ENCODE peak calls at places on chromosomes 5 and 9, in four cellular contexts. Z is HepG2, O is WTC11, C is K562. U is an unnamed sample.

GRCh38 chr5:120160120-120160895 is 303.8 kb upstream of the PRR16 start:
- DNase-seq in O (no peak), C (no peak), Z (no peak), U (no peak)

GRCh38 chr9:87640385-87640795 is 85.5 kb upstream of the CTSL start:
- DNase-seq in Z (no peak), O (no peak), C (no peak), U (peak)

GRCh38 chr9:87494970-87495471 is 2.6 kb upstream of the DAPK1 start:
- DNase-seq in Z (no peak), O (no peak), C (peak), U (no peak)

GRCh38 chr5:35919191-35919590 is 19.2 kb downstream of the CAPSL start:
- DNase-seq in Z (no peak), O (no peak), C (no peak), U (no peak)

GRCh38 chr5:58924306-58924705 is 341.4 kb downstream of the RAB3C start:
- DNase-seq in O (no peak), C (no peak), Z (no peak), U (no peak)

GRCh38 chr5:52684056-52684455 is 103.7 kb upstream of the ITGA1 start:
- DNase-seq in O (no peak), C (no peak), Z (no peak), U (no peak)

GRCh38 chr5:135322271-135322670 is 76.8 kb downstream of the MACROH2A1 start:
- DNase-seq in O (no peak), C (no peak), Z (no peak), U (no peak)

GRCh38 chr9:94140418-94140780 is 56.1 kb downstream of the PTPDC1 start:
- DNase-seq in C (no peak), Z (no peak), O (no peak), U (no peak)

GRCh38 chr9:82133973-82134372 is 145.4 kb downstream of the SPATA31D1 start:
- DNase-seq in O (no peak), C (no peak), Z (no peak), U (no peak)

GRCh38 chr5:150461231-150461630 is 11.7 kb upstream of the RPS14 start:
- DNase-seq in C (peak), O (peak), Z (no peak), U (no peak)

GRCh38 chr5:81428446-81428845 is 34.5 kb upstream of the ACOT12 start:
- DNase-seq in O (no peak), C (no peak), Z (no peak), U (no peak)

GRCh38 chr5:175394601-175395000 is 49.4 kb downstream of the DRD1 start:
- DNase-seq in C (no peak), O (no peak), Z (no peak), U (no peak)

GRCh38 chr9:134317431-134318414 is 8.5 kb upstream of the RXRA start:
- DNase-seq in O (no peak), Z (no peak), C (no peak), U (no peak)

GRCh38 chr5:55344392-55344992 is 36.7 kb downstream of the MTREX start:
- DNase-seq in Z (peak), C (peak), O (peak), U (peak)

GRCh38 chr9:91424403-91425176 is 958 bp upstream of the NFIL3 start:
- DNase-seq in C (peak), Z (peak), O (peak), U (peak)

DNA sequence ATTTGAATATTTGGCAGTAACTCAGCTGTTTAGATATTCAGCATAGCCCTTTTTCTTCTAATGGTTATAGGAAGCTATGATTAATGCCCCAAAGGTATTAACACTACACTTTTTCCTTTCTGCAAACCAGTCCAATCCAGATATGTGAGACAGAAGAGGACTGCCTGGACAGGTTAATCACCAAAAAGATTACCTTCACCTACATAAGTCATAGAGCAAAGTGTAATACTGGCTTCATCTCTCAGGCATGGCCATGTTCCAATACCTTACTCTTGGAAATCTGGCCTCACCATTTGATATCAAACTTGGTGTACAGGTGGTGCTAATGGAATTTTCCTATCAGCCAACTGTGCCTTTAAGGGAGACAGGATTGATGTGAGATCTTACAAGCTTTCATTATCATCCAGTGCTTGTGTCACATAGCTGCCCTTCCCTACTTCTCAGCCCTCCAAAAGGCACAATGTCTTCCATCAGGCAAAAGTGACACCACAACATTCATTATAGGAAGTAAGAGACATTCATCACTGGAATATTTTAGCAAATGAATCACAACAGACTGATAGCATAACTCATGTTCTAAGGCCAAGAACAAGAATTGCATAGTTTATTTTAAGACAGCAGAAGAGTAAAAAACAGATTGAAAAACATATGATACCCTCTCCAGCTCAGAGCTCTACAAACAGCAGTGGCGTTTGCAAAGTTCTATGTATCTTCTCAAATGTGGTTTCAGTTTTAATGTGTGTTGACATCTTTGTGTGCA is 91.2 kb upstream of the PAM start:
- DNase-seq in O (no peak), C (no peak), Z (no peak), U (no peak)
- TF ChIP-seq FOXJ3 in O (no peak), C (no peak), Z (no peak), U (no peak)

GRCh38 chr9:123102380-123103113 is 69.1 kb downstream of the GPR21 start:
- DNase-seq in O (no peak), C (no peak), Z (no peak), U (no peak)
- TF ChIP-seq USF2 in O (no peak), C (no peak), Z (no peak), U (no peak)

GRCh38 chr9:131856105-131856504 is 116.2 kb upstream of the RAPGEF1 start:
- DNase-seq in C (peak), Z (peak), O (peak), U (no peak)
- TF ChIP-seq FOXJ3 in C (no peak), Z (no peak), O (no peak), U (no peak)

GRCh38 chr9:114275246-114275994 is 47.5 kb upstream of the ORM1 start:
- DNase-seq in O (peak), Z (no peak), C (no peak), U (no peak)
- TF ChIP-seq USF2 in O (no peak), Z (no peak), C (no peak), U (no peak)

GRCh38 chr9:124500028-124500795 is 7.0 kb downstream of the NR5A1 start:
- DNase-seq in O (no peak), C (no peak), Z (no peak), U (peak)
- TF ChIP-seq FOXJ3 in O (no peak), C (no peak), Z (no peak), U (no peak)

DNA sequence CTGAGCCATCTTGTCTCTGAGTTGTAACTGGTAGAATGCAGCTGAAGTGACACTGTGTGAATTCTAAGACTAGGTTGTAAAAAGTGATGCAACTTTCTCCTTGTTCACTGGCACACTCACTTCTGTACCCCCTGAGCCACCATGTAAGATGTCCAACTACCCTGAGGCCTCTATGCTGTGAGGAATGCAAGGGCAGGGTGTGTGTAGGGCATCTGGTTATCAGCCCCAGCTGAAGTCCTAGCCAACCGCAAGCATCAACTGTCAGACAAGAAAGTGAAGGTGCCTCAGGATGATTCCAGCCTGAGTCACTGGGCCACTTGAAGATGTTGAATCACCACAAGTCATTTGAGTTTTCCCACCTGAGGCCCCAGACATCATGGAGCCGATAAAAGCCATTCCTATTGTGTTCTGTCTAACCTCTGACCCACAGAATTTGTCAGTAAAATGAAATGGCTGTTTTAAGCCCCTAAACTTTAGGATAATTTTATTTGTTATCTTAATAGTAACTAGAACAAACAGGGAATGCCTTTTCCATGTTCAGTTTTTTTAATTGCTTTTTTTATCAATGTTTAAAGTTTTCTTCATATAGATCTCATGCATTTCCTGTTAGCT is 18.7 kb upstream of the RHOBTB3 start:
- DNase-seq in C (peak), Z (no peak), O (no peak), U (peak)
- TF ChIP-seq USF2 in C (no peak), Z (no peak), O (no peak), U (no peak)

U was measured in SK-N-SH.